ENCODE peak calls at places on chromosome 21, in six cellular contexts. One of them, this sample, is unnamed.

GRCh38 chr21:46613391-46613790 is 8.5 kb upstream of the S100B start:
- DNase-seq in choroid plexus epithelial cell: no peak
- DNase-seq in colonic mucosa: no peak
- DNase-seq in DMS79: no peak
- DNase-seq in HCEC 1CT: no peak
- DNase-seq in activated naive CD8-positive, alpha-beta T cell treated with anti-CD3 and anti-CD28 coated beads, Interleukin-2, amount 10 ng/mL, durations not matched to agents 7 days and 5 days: no peak
- DNase-seq in this sample: no peak

GRCh38 chr21:45991606-45992301 is 10.2 kb downstream of the COL6A1 start:
- DNase-seq in choroid plexus epithelial cell: no peak
- DNase-seq in activated naive CD8-positive, alpha-beta T cell treated with anti-CD3 and anti-CD28 coated beads, Interleukin-2, amount 10 ng/mL, durations not matched to agents 7 days and 5 days: peak; percentile 16
- DNase-seq in DMS79: no peak
- DNase-seq in colonic mucosa: peak; percentile 15
- DNase-seq in HCEC 1CT: no peak
- DNase-seq in this sample: peak; percentile 71

GRCh38 chr21:20997633-20998455 is at the start of gene NCAM2:
- DNase-seq in choroid plexus epithelial cell: peak; percentile 89
- DNase-seq in activated naive CD8-positive, alpha-beta T cell treated with anti-CD3 and anti-CD28 coated beads, Interleukin-2, amount 10 ng/mL, durations not matched to agents 7 days and 5 days: peak; percentile 74
- DNase-seq in colonic mucosa: peak; percentile 54
- DNase-seq in DMS79: no peak
- DNase-seq in HCEC 1CT: no peak
- DNase-seq in this sample: peak; percentile 80

GRCh38 chr21:31196724-31197123 is 147.3 kb downstream of the TIAM1 start:
- DNase-seq in DMS79: no peak
- DNase-seq in colonic mucosa: no peak
- DNase-seq in HCEC 1CT: no peak
- DNase-seq in choroid plexus epithelial cell: no peak
- DNase-seq in activated naive CD8-positive, alpha-beta T cell treated with anti-CD3 and anti-CD28 coated beads, Interleukin-2, amount 10 ng/mL, durations not matched to agents 7 days and 5 days: no peak
- DNase-seq in this sample: no peak

GRCh38 chr21:25889996-25890395 is 155.2 kb downstream of the GABPA start:
- DNase-seq in HCEC 1CT: no peak
- DNase-seq in DMS79: no peak
- DNase-seq in activated naive CD8-positive, alpha-beta T cell treated with anti-CD3 and anti-CD28 coated beads, Interleukin-2, amount 10 ng/mL, durations not matched to agents 7 days and 5 days: no peak
- DNase-seq in colonic mucosa: no peak
- DNase-seq in choroid plexus epithelial cell: no peak
- DNase-seq in this sample: no peak

GRCh38 chr21:38229260-38229877 is 27.4 kb upstream of the KCNJ15 start:
- DNase-seq in DMS79: no peak
- DNase-seq in colonic mucosa: peak; percentile 16
- DNase-seq in activated naive CD8-positive, alpha-beta T cell treated with anti-CD3 and anti-CD28 coated beads, Interleukin-2, amount 10 ng/mL, durations not matched to agents 7 days and 5 days: no peak
- DNase-seq in HCEC 1CT: no peak
- DNase-seq in choroid plexus epithelial cell: peak; percentile 15
- DNase-seq in this sample: no peak

GRCh38 chr21:44370771-44371410 is 17.5 kb downstream of the TRPM2 start:
- DNase-seq in activated naive CD8-positive, alpha-beta T cell treated with anti-CD3 and anti-CD28 coated beads, Interleukin-2, amount 10 ng/mL, durations not matched to agents 7 days and 5 days: peak; percentile 20
- DNase-seq in colonic mucosa: no peak
- DNase-seq in DMS79: no peak
- DNase-seq in choroid plexus epithelial cell: no peak
- DNase-seq in HCEC 1CT: no peak
- DNase-seq in this sample: peak; percentile 67

GRCh38 chr21:37565530-37566223 is 199.1 kb downstream of the DYRK1A start:
- DNase-seq in HCEC 1CT: peak; percentile 72
- DNase-seq in DMS79: no peak
- DNase-seq in activated naive CD8-positive, alpha-beta T cell treated with anti-CD3 and anti-CD28 coated beads, Interleukin-2, amount 10 ng/mL, durations not matched to agents 7 days and 5 days: no peak
- DNase-seq in colonic mucosa: no peak
- DNase-seq in choroid plexus epithelial cell: peak; percentile 49
- DNase-seq in this sample: no peak

GRCh38 chr21:31663584-31664249 is 4.2 kb downstream of the SOD1 start:
- DNase-seq in DMS79: no peak
- DNase-seq in colonic mucosa: no peak
- DNase-seq in choroid plexus epithelial cell: no peak
- DNase-seq in HCEC 1CT: no peak
- DNase-seq in activated naive CD8-positive, alpha-beta T cell treated with anti-CD3 and anti-CD28 coated beads, Interleukin-2, amount 10 ng/mL, durations not matched to agents 7 days and 5 days: no peak
- DNase-seq in this sample: no peak

GRCh38 chr21:44513389-44514217 is 26.4 kb downstream of the KRTAP10-1 start:
- DNase-seq in HCEC 1CT: no peak
- DNase-seq in DMS79: peak; percentile 82
- DNase-seq in activated naive CD8-positive, alpha-beta T cell treated with anti-CD3 and anti-CD28 coated beads, Interleukin-2, amount 10 ng/mL, durations not matched to agents 7 days and 5 days: no peak
- DNase-seq in colonic mucosa: no peak
- DNase-seq in choroid plexus epithelial cell: no peak
- DNase-seq in this sample: peak; percentile 74

GRCh38 chr21:27359141-27359540 is 392.3 kb upstream of the ADAMTS5 start:
- DNase-seq in choroid plexus epithelial cell: peak; percentile 17
- DNase-seq in activated naive CD8-positive, alpha-beta T cell treated with anti-CD3 and anti-CD28 coated beads, Interleukin-2, amount 10 ng/mL, durations not matched to agents 7 days and 5 days: no peak
- DNase-seq in HCEC 1CT: peak; percentile 72
- DNase-seq in colonic mucosa: no peak
- DNase-seq in DMS79: no peak
- DNase-seq in this sample: no peak

GRCh38 chr21:36552458-36552800 is 72.5 kb upstream of the CLDN14 start:
- DNase-seq in HCEC 1CT: no peak
- DNase-seq in DMS79: no peak
- DNase-seq in colonic mucosa: no peak
- DNase-seq in choroid plexus epithelial cell: no peak
- DNase-seq in activated naive CD8-positive, alpha-beta T cell treated with anti-CD3 and anti-CD28 coated beads, Interleukin-2, amount 10 ng/mL, durations not matched to agents 7 days and 5 days: no peak
- DNase-seq in this sample: no peak